ENCODE peak calls at places on chromosomes 3 and 15, in seven cellular contexts. O is stomach; Q is renal cortical epithelial cell; R is CD4-positive, alpha-beta memory T cell; Z is NCI-H460; P is AG09309; X is SHP77 treated with DMSO at 0.1 percent for 48 hours. G is an unnamed sample.

GRCh38 chr3:45560270-45561020 is 34.1 kb upstream of the LIMD1 start:
- DNase-seq in Q (no peak), O (peak), X (no peak), P (no peak), R (no peak), Z (no peak), G (no peak)

GRCh38 chr3:12139111-12139511 is 19.6 kb downstream of the TIMP4 start:
- DNase-seq in P (no peak), Q (no peak), O (no peak), R (no peak), Z (no peak), X (no peak), G (peak)

GRCh38 chr15:66025972-66026371 is 156.7 kb downstream of the RAB11A start:
- DNase-seq in X (no peak), R (no peak), P (no peak), Z (no peak), O (no peak), Q (no peak), G (no peak)

GRCh38 chr3:64484289-64484992 is 203.4 kb downstream of the ADAMTS9 start:
- DNase-seq in P (no peak), O (peak), X (peak), Q (peak), Z (peak), R (peak), G (peak)

GRCh38 chr15:41970456-41970855 is 1.9 kb downstream of the EHD4 start:
- DNase-seq in Q (no peak), X (no peak), P (no peak), R (no peak), O (peak), Z (no peak), G (no peak)

GRCh38 chr3:104510091-104510860 is 856.4 kb upstream of the ALCAM start:
- DNase-seq in P (no peak), R (no peak), O (no peak), X (no peak), Q (no peak), Z (no peak), G (no peak)

GRCh38 chr15:29774900-29775299 is 47.4 kb downstream of the TJP1 start:
- DNase-seq in Z (peak), Q (peak), O (no peak), P (peak), R (no peak), X (no peak), G (peak)

GRCh38 chr3:158532099-158532734 is 38.8 kb upstream of the MLF1 start:
- DNase-seq in X (no peak), Z (peak), O (no peak), Q (peak), R (peak), P (no peak), G (peak)

GRCh38 chr3:134749802-134750553 is 45.1 kb upstream of the EPHB1 start:
- DNase-seq in P (no peak), Z (no peak), R (no peak), X (no peak), O (no peak), Q (no peak), G (no peak)

GRCh38 chr3:122912772-122913538 is 114.6 kb downstream of the SEMA5B start:
- DNase-seq in Q (no peak), P (no peak), X (no peak), Z (no peak), O (no peak), R (no peak), G (no peak)

GRCh38 chr3:28916713-28917499 is 364.0 kb upstream of the RBMS3 start:
- DNase-seq in P (peak), Q (peak), O (peak), Z (peak), R (peak), X (peak), G (peak)

GRCh38 chr3:190131329-190131728 is 10.6 kb upstream of the P3H2 start:
- DNase-seq in X (no peak), P (no peak), O (peak), Q (peak), Z (peak), R (no peak), G (peak)

GRCh38 chr3:156610154-156610553 is 55.2 kb upstream of the SSR3 start:
- DNase-seq in Z (no peak), P (no peak), Q (no peak), X (no peak), O (no peak), R (no peak), G (no peak)

GRCh38 chr3:155646554-155647189 is 98.2 kb downstream of the PLCH1 start:
- DNase-seq in X (no peak), R (no peak), Q (no peak), P (no peak), O (no peak), Z (no peak), G (no peak)

GRCh38 chr15:100794008-100794407 is 85.6 kb upstream of the ALDH1A3 start:
- DNase-seq in Z (no peak), R (no peak), O (no peak), X (no peak), Q (no peak), P (no peak), G (no peak)

GRCh38 chr3:179292440-179292839 is 30.4 kb upstream of the ZNF639 start:
- DNase-seq in Q (peak), O (no peak), X (no peak), R (no peak), Z (no peak), P (no peak), G (no peak)

GRCh38 chr15:26738996-26739395 is 33.9 kb downstream of the GABRB3 start:
- DNase-seq in X (no peak), Q (no peak), R (no peak), P (no peak), O (no peak), Z (no peak), G (no peak)

GRCh38 chr15:62306851-62307504 is 141.9 kb upstream of the C2CD4B start:
- DNase-seq in Q (peak), O (peak), P (peak), Z (peak), X (peak), R (no peak), G (peak)